ENCODE peak calls at places on chromosomes 4 and X, in five cellular contexts. L, M, V, Q and A are unnamed samples. For H3K4me1, the result is how much of the 10 kb centered on the place peaks cover.

GRCh38 chr4:104575293-104575692 is 80.6 kb upstream of the CXXC4 start:
- DNase-seq in L (no peak), Q (no peak), V (no peak), M (no peak), A (no peak)

GRCh38 chr4:127311924-127312323 is 320.8 kb upstream of the INTU start:
- DNase-seq in L (no peak), M (no peak), Q (no peak), V (no peak), A (no peak)

GRCh38 chrX:110588164-110588563 is 207.5 kb downstream of the CHRDL1 start:
- DNase-seq in L (no peak), V (no peak), Q (no peak), M (no peak), A (no peak)

GRCh38 chr4:38180456-38180855 is 220.3 kb downstream of the PTTG2 start:
- DNase-seq in M (no peak), V (no peak), Q (no peak), L (no peak), A (no peak)

GRCh38 chrX:123859409-123859827 is 435 bp upstream of the XIAP start:
- DNase-seq in Q (no peak), M (peak), L (peak), V (no peak), A (peak)

GRCh38 chr4:986428-986948 is 356 bp upstream of the IDUA start:
- DNase-seq in M (peak), Q (no peak), L (no peak), V (no peak), A (no peak)

GRCh38 chrX:136714626-136715599 is 65.8 kb downstream of the ARHGEF6 start:
- DNase-seq in V (no peak), M (no peak), L (no peak), Q (no peak), A (no peak)

GRCh38 chr4:650461-650860 is 23.6 kb downstream of the ATP5ME start:
- DNase-seq in V (peak), Q (no peak), L (no peak), M (no peak), A (no peak)

GRCh38 chrX:31268359-31268758 is 196.5 kb upstream of the FTHL17 start:
- DNase-seq in Q (peak), L (no peak), V (no peak), M (no peak), A (no peak)

GRCh38 chrX:132092439-132093065 is 35.3 kb downstream of the FRMD7 start:
- DNase-seq in Q (peak), M (peak), V (no peak), L (peak), A (peak)

GRCh38 chrX:150236304-150236703 is 126.8 kb upstream of the MAMLD1 start:
- DNase-seq in M (no peak), Q (peak), V (no peak), L (no peak), A (no peak)

GRCh38 chrX:150934453-150934852 is 36.0 kb upstream of the CD99L2 start:
- DNase-seq in M (no peak), Q (peak), V (no peak), L (no peak), A (no peak)

GRCh38 chrX:136387951-136388502 is 87.3 kb downstream of the ADGRG4 start:
- DNase-seq in Q (no peak), M (no peak), V (no peak), L (no peak), A (no peak)

GRCh38 chr4:165199722-165200121 is 7.6 kb upstream of the KLHL2 start:
- DNase-seq in L (no peak), V (no peak), M (no peak), Q (peak), A (no peak)

GRCh38 chr4:87092389-87093141 is 127.9 kb downstream of the KLHL8 start:
- DNase-seq in V (no peak), M (no peak), Q (peak), L (no peak), A (peak)

GRCh38 chr4:151442002-151442401 is 33.0 kb downstream of the FHIP1A start:
- DNase-seq in Q (no peak), M (no peak), V (no peak), L (no peak), A (no peak)

GRCh38 chrX:39726810-39727209 is 370.9 kb downstream of the BCOR start:
- DNase-seq in M (no peak), Q (peak), L (no peak), V (no peak), A (no peak)

GRCh38 chrX:120457766-120458180 is 11.3 kb downstream of the LAMP2 start:
- DNase-seq in Q (peak), V (no peak), L (no peak), M (no peak), A (no peak)

GRCh38 chrX:138128025-138128671 is 562.2 kb downstream of the ZIC3 start:
- DNase-seq in M (peak), V (no peak), Q (peak), L (peak), A (no peak)

GRCh38 chr4:101724093-101724492 is 66.4 kb upstream of the BANK1 start:
- DNase-seq in L (no peak), M (no peak), Q (no peak), V (no peak), A (no peak)

GRCh38 chr4:165621983-165622382 is 243.2 kb downstream of the CPE start:
- DNase-seq in L (no peak), Q (peak), M (no peak), V (no peak), A (no peak)

GRCh38 chr4:149017022-149017734 is 575.0 kb upstream of the NR3C2 start:
- DNase-seq in Q (no peak), L (no peak), V (no peak), M (no peak), A (no peak)

GRCh38 chr4:48093949-48094550 is 40.0 kb downstream of the TXK start:
- DNase-seq in L (no peak), M (no peak), Q (peak), V (no peak), A (peak)

GRCh38 chrX:39619182-39620009 is 478.4 kb downstream of the BCOR start:
- DNase-seq in L (no peak), Q (no peak), V (no peak), M (no peak), A (no peak)

GRCh38 chr4:74555843-74556242 is 110.9 kb downstream of the AREG start:
- DNase-seq in L (no peak), Q (no peak), V (no peak), M (no peak), A (no peak)

GRCh38 chr4:1604181-1604705 is 79.9 kb downstream of the FAM53A start:
- DNase-seq in M (no peak), L (no peak), Q (peak), V (peak), A (no peak)

GRCh38 chr4:111045992-111046391 is 423.1 kb upstream of the PITX2 start:
- DNase-seq in L (no peak), V (no peak), M (no peak), Q (no peak), A (no peak)

GRCh38 chr4:1207603-1208265 is 35.4 kb upstream of the SPON2 start:
- DNase-seq in V (peak), M (no peak), Q (peak), L (no peak), A (peak)

GRCh38 chrX:41703574-41704029 is 14.8 kb downstream of the GPR34 start:
- DNase-seq in Q (no peak), V (no peak), L (no peak), M (no peak), A (no peak)

GRCh38 chrX:22666441-22666840 is 333.3 kb upstream of the DDX53 start:
- DNase-seq in L (peak), M (no peak), V (no peak), Q (peak), A (no peak)

GRCh38 chr4:153643406-153644016 is 40.6 kb upstream of the TLR2 start:
- DNase-seq in V (no peak), M (no peak), Q (peak), L (no peak), A (no peak)

GRCh38 chr4:84596826-84597225 is 13.9 kb downstream of the CDS1 start:
- DNase-seq in L (no peak), V (peak), M (no peak), Q (no peak), A (no peak)

GRCh38 chrX:19893722-19894121 is 6.3 kb upstream of the SH3KBP1 start:
- DNase-seq in Q (peak), V (no peak), M (no peak), L (no peak), A (no peak)

GRCh38 chr4:7266525-7267292 is 74.4 kb downstream of the SORCS2 start:
- DNase-seq in Q (peak), V (peak), M (no peak), L (peak), A (no peak)

GRCh38 chrX:13151806-13152510 is 107.5 kb upstream of the FAM9C start:
- DNase-seq in V (no peak), L (no peak), M (no peak), Q (peak), A (no peak)

GRCh38 chr4:182137343-182137742 is 105.9 kb upstream of the TENM3 start:
- DNase-seq in V (no peak), M (no peak), Q (peak), L (no peak), A (no peak)

GRCh38 chr4:41432889-41433288 is 105.1 kb upstream of the LIMCH1 start:
- DNase-seq in L (peak), V (no peak), M (peak), Q (peak), A (no peak)

GRCh38 chr4:40976343-40976742 is 226.6 kb downstream of the NSUN7 start:
- DNase-seq in L (no peak), V (no peak), M (peak), Q (peak), A (no peak)

DNA sequence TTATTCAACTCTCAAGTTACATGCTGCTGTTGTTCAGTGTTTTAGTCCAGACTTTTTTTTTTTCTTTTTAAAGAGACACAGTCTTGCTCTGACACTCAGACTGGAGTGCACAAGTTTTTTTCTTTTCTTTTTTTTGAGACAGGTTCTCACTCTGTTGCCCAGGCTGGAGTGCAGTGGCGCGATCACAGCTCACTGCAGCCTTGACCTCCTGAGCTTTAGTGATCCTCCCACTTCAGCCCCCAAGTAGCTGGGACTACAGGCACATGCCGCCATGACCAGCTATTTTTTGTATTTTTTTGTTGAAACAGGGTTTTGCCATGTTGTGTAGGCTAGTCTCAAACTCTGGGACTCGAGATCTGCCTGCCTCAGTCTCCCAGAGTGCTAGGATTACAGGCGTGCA is 11.9 kb downstream of the ADD1 start:
- DNase-seq in V (no peak), Q (no peak), L (no peak), M (no peak), A (no peak)
- H3K4me1 ChIP-seq in V (under half), Q (under half), L (under half), M (under half), A (under half)

DNA sequence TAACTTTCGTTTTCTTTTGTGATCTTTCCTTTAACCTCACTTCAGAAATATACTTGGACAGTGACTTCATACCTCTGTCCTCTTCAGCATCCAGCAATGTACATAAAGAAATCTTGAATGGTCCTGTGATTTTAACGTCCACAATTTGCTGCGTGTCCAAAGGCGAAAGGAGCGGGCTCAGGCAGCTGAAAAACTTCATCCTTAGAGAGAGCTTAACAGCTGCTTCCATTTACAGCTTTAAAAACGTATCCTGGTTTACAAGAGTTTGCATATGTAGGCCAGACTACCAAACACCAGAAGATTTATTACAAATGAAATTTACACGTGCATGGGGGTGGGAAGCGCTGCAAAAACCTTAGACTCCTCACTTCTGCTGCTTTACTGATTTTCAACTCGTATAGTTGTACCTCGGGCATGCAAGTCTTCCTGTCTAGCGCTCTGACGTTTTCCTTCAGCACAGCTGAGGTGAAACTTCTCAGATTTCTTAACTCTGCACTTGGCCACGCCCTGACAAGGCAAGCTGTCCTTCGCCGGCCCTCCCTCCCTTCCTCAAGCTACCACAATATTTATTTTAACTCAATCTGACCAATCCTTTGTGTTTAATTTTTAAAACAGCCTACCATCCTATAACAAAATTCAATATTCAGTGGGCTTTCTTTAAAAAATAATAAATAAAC is 406.4 kb downstream of the FAM47A start:
- DNase-seq in V (no peak), L (peak), Q (no peak), M (peak), A (no peak)
- H3K4me3 ChIP-seq in V (peak), L (peak), Q (no peak), M (peak), A (peak)

GRCh38 chr4:8505229-8505628 is 64.7 kb downstream of the TRMT44 start:
- DNase-seq in L (no peak), V (no peak), M (no peak), Q (no peak), A (no peak)
- H3K4me1 ChIP-seq in L (half or more), V (under half), M (under half), Q (under half), A (under half)

GRCh38 chrX:49042581-49043219 is 457 bp downstream of the TFE3 start:
- DNase-seq in L (no peak), Q (peak), M (no peak), V (no peak), A (no peak)

GRCh38 chrX:49040376-49040955 is 2.7 kb downstream of the TFE3 start:
- DNase-seq in M (no peak), Q (peak), V (no peak), L (no peak), A (no peak)

GRCh38 chrX:49041683-49042529 is 1.3 kb downstream of the TFE3 start:
- DNase-seq in L (no peak), M (no peak), Q (peak), V (no peak), A (no peak)

GRCh38 chrX:49043220-49043986 is at the start of gene TFE3:
- DNase-seq in Q (peak), M (peak), V (peak), L (peak), A (peak)

DNA sequence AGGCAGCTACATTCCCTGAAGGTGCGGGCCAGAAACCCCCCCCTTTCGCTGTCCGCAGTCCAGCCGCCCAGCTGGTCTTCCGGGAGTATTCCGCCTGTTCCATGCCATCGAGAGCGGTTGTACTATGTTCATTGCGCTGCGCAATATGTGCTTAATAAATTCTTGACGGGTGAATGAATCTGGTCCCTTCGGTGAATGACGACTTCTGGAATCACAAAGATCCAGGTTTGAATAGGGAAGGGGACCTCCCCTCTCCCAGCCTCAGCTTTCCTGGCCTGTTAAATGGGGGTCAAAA is 777 bp upstream of the TFE3 start:
- DNase-seq in L (no peak), V (no peak), M (no peak), Q (no peak), A (no peak)
- H3K4me3 ChIP-seq in L (peak), V (peak), M (peak), Q (peak), A (peak)

DNA sequence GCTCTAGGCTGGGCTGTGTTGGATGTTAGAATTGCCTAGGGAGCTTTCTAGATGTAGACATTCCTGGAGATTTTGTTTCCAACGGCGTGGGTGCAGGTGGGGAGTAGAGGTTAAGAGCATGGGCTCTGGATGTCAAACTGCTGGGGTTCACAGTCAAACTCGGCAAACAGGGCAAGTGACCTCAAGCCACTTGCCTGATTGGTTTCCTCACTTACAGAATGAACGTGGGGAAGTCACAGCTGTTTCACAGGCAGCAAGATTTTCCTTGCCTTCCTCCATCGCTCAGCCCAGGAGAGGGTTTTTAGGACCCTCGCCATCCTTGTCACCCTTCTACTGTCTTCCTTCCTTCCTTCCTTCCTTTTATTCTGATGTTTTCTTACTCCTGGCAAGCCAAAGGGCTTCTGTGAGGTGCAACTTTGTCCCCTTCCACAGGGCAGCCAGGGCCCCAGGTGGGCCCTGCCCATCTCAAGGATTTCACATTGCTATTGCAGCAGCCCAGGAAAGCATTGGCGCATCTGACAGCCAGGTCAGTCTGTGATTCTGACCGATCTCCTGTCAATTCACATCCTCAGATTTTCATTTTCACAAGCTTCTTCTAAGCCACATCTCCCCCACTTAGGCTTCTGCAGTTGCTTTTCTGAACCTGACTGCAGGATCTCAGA is 7.0 kb downstream of the RTL5 start:
- DNase-seq in L (no peak), M (no peak), V (no peak), Q (no peak), A (peak)
- H3K4me1 ChIP-seq in L (under half), M (under half), V (under half), Q (under half), A (under half)

DNA sequence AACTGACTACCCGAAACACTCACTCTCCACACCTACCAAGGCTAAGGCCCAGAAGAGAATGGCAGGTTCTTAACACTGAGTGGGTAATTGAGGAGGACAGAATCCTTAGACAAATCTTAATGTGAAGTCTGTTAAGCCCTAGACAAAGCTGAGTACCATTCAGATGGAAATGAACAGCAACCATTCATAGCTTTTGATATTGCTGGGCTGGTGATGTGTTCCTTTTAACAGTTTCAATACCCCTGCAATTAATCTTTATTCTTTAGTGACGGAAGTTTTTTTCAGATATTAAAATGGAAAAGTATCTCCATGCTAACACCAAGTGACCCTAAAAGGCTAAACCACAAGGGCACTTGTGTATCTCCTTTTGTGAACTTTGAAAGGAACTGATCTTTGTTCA is 334.9 kb downstream of the OPHN1 start:
- DNase-seq in Q (no peak), V (no peak), L (no peak), M (no peak), A (no peak)
- H3K4me3 ChIP-seq in Q (no peak), V (no peak), L (no peak), M (no peak), A (no peak)

GRCh38 chr4:169256856-169257756 is 13.7 kb downstream of the SH3RF1 start:
- DNase-seq in M (no peak), Q (no peak), L (no peak), V (no peak), A (no peak)
- H3K4me1 ChIP-seq in M (under half), Q (under half), L (under half), V (under half), A (half or more)

DNA sequence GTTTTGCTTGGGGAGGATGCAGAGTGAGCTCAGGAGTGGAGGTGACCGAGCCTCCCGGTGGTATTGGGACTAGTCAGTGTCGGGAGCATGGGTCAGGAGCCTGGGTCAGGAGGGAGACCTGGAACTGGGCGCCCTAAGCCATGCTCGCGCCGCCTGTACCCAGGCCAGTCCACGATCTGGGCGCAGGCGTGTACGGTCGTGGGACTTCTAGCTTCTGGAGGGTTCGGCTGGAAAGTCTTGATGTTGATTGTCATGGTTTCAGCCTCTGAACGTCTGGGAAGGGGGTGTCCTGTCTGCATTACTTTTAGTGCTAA is 244 bp downstream of the EIF2S3 start:
- DNase-seq in M (no peak), V (no peak), L (no peak), Q (peak), A (no peak)
- H3K4me3 ChIP-seq in M (no peak), V (no peak), L (no peak), Q (no peak), A (no peak)

GRCh38 chr4:162727232-162727631 is 439.5 kb downstream of the NAF1 start:
- DNase-seq in L (no peak), M (no peak), Q (no peak), V (no peak), A (no peak)
- H3K4me1 ChIP-seq in L (under half), M (under half), Q (under half), V (under half), A (under half)